ENCODE peak calls at places on chromosomes 12 and 14, in eight cellular contexts. T is psoas muscle; R is tibial artery; C is breast epithelium; N is K562; V is pancreas; G is lung; S is CD8-positive, alpha-beta T cell. A is an unnamed sample. For H3K4me1, the result is how much of the 10 kb centered on the place peaks cover.

GRCh38 chr12:85874064-85874463 is at the start of gene NTS:
- DNase-seq in T (no peak), R (no peak), C (no peak), N (no peak), V (no peak), G (no peak), S (no peak), A (no peak)

GRCh38 chr14:24426912-24427536 is 2.4 kb downstream of the CBLN3 start:
- DNase-seq in T (no peak), R (no peak), C (no peak), N (no peak), V (peak), G (no peak), S (no peak), A (peak)

GRCh38 chr14:68656452-68656851 is 136.4 kb downstream of the ZFP36L1 start:
- DNase-seq in T (no peak), R (no peak), C (peak), N (no peak), V (no peak), G (no peak), S (no peak), A (peak)

GRCh38 chr12:8077207-8077606 is 4.9 kb upstream of the NECAP1 start:
- DNase-seq in T (no peak), R (no peak), C (no peak), N (no peak), V (no peak), G (no peak), S (no peak), A (no peak)

GRCh38 chr12:79373896-79374499 is 316.8 kb downstream of the PAWR start:
- DNase-seq in T (no peak), R (no peak), C (no peak), N (peak), V (no peak), G (no peak), S (no peak), A (no peak)

GRCh38 chr14:68554231-68554630 is 238.6 kb downstream of the ZFP36L1 start:
- DNase-seq in T (no peak), R (no peak), C (peak), N (no peak), V (no peak), G (no peak), S (no peak), A (no peak)

GRCh38 chr14:72700338-72701231 is 193.3 kb downstream of the DPF3 start:
- DNase-seq in T (no peak), R (no peak), C (no peak), N (no peak), V (no peak), G (no peak), S (no peak), A (no peak)

GRCh38 chr14:99261916-99262787 is 9.8 kb downstream of the BCL11B start:
- DNase-seq in T (no peak), R (no peak), C (no peak), N (no peak), V (no peak), G (no peak), S (peak), A (no peak)

GRCh38 chr12:124597041-124597440 is 29.6 kb upstream of the NCOR2 start:
- DNase-seq in T (no peak), R (no peak), C (no peak), N (no peak), V (peak), G (no peak), S (no peak), A (no peak)

GRCh38 chr14:68711551-68712437 is 81.1 kb downstream of the ZFP36L1 start:
- DNase-seq in T (no peak), R (no peak), C (no peak), N (no peak), V (no peak), G (no peak), S (no peak), A (no peak)

GRCh38 chr12:29763301-29763683 is 20.4 kb downstream of the TMTC1 start:
- DNase-seq in T (no peak), R (no peak), C (no peak), N (no peak), V (no peak), G (no peak), S (no peak), A (no peak)

GRCh38 chr14:22007278-22008097 is 333.9 kb upstream of the OR4E1 start:
- DNase-seq in T (no peak), R (no peak), C (no peak), N (no peak), V (no peak), G (no peak), S (no peak), A (no peak)

GRCh38 chr14:104217486-104218360 is 79.3 kb downstream of the KIF26A start:
- DNase-seq in T (peak), R (no peak), C (no peak), N (no peak), V (peak), G (no peak), S (no peak), A (peak)

GRCh38 chr14:22131749-22132476 is 457.1 kb downstream of the DAD1 start:
- DNase-seq in T (no peak), R (no peak), C (no peak), N (peak), V (no peak), G (no peak), S (no peak), A (no peak)

GRCh38 chr12:74725154-74725553 is 187.5 kb downstream of the ATXN7L3B start:
- DNase-seq in T (no peak), R (no peak), C (no peak), N (no peak), V (no peak), G (no peak), S (no peak), A (no peak)

GRCh38 chr14:78690836-78691235 is 520.7 kb downstream of the NRXN3 start:
- DNase-seq in T (no peak), R (no peak), C (no peak), N (no peak), V (no peak), G (no peak), S (no peak), A (no peak)

GRCh38 chr12:85369365-85370154 is 89.5 kb downstream of the ALX1 start:
- DNase-seq in T (no peak), R (no peak), C (no peak), N (no peak), V (no peak), G (no peak), S (no peak), A (no peak)

GRCh38 chr14:101078105-101078891 is 174.8 kb upstream of the RTL1 start:
- DNase-seq in T (no peak), R (peak), C (no peak), N (no peak), V (no peak), G (peak), S (no peak), A (no peak)

GRCh38 chr12:13171921-13172859 is 24.3 kb upstream of the EMP1 start:
- DNase-seq in T (no peak), R (no peak), C (peak), N (no peak), V (no peak), G (peak), S (no peak), A (peak)

GRCh38 chr12:26195641-26196423 is 459 bp downstream of the SSPN start:
- DNase-seq in T (peak), R (peak), C (peak), N (no peak), V (peak), G (peak), S (no peak), A (no peak)

GRCh38 chr14:95361373-95362179 is 41.9 kb upstream of the CLMN start:
- DNase-seq in T (peak), R (no peak), C (peak), N (peak), V (peak), G (peak), S (no peak), A (peak)

GRCh38 chr12:55850893-55851292 is 8.2 kb upstream of the MMP19 start:
- DNase-seq in T (no peak), R (no peak), C (no peak), N (no peak), V (no peak), G (no peak), S (no peak), A (no peak)

GRCh38 chr14:77083082-77083481 is 15.0 kb upstream of the CIPC start:
- DNase-seq in T (no peak), R (no peak), C (no peak), N (no peak), V (no peak), G (no peak), S (no peak), A (no peak)

GRCh38 chr12:52204095-52204930 is 12.5 kb upstream of the KRT80 start:
- DNase-seq in T (no peak), R (no peak), C (no peak), N (no peak), V (peak), G (no peak), S (no peak), A (peak)

GRCh38 chr12:27530157-27530922 is 6.3 kb downstream of the PPFIBP1 start:
- DNase-seq in T (no peak), R (no peak), C (no peak), N (peak), V (no peak), G (no peak), S (no peak), A (no peak)

GRCh38 chr12:30417697-30418231 is 277.9 kb downstream of the IPO8 start:
- DNase-seq in T (peak), R (peak), C (no peak), N (no peak), V (no peak), G (no peak), S (no peak), A (no peak)

GRCh38 chr12:93358821-93359220 is 18.9 kb upstream of the NUDT4 start:
- DNase-seq in T (no peak), R (no peak), C (no peak), N (no peak), V (no peak), G (no peak), S (no peak), A (no peak)

GRCh38 chr14:23910081-23910875 is 43.3 kb upstream of the DHRS4 start:
- DNase-seq in T (no peak), R (peak), C (no peak), N (peak), V (no peak), G (peak), S (no peak), A (no peak)

GRCh38 chr12:53232641-53233538 is 881 bp upstream of the RARG start:
- DNase-seq in T (peak), R (peak), C (peak), N (peak), V (no peak), G (no peak), S (no peak), A (peak)

GRCh38 chr14:66842911-66843572 is 335.1 kb downstream of the GPHN start:
- DNase-seq in T (no peak), R (no peak), C (no peak), N (no peak), V (no peak), G (no peak), S (no peak), A (no peak)

GRCh38 chr12:123435636-123436016 is 858 bp downstream of the RILPL2 start:
- DNase-seq in T (no peak), R (no peak), C (no peak), N (no peak), V (no peak), G (no peak), S (no peak), A (no peak)

GRCh38 chr14:37580146-37580545 is 14.9 kb downstream of the FOXA1 start:
- DNase-seq in T (no peak), R (no peak), C (no peak), N (no peak), V (no peak), G (no peak), S (no peak), A (no peak)
- H3K27ac ChIP-seq in T (no peak), R (no peak), C (no peak), N (no peak), V (no peak), G (no peak), S (no peak), A (no peak)

DNA sequence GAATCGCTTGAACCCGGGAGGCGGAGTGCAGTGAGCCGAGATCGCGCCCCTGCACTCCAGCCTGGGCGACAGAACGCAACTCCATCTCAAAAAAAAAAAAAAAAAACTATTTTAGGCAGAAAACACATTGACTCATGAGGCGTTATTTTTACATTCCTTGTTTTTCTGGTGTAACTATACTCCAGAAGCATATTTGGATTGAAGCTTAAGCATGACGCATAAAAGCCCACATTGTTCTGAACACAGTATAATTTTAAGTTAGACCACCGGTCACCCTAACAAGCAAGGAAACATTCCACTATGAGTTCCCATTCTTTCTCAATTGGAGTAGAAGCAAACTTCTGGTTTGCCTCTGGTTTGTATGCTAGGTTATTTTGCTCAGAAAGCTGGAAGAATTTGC is 173.0 kb downstream of the MYRFL start:
- DNase-seq in T (no peak), R (no peak), C (no peak), N (no peak), V (no peak), G (no peak), S (no peak), A (no peak)
- H3K4me1 ChIP-seq in T (under half), R (half or more), C (under half), N (under half), V (under half), G (under half), S (under half), A (under half)

GRCh38 chr14:103003850-103004249 is 53.5 kb downstream of the CDC42BPB start:
- DNase-seq in T (no peak), R (no peak), C (no peak), N (no peak), V (no peak), G (no peak), S (no peak), A (no peak)

GRCh38 chr14:103001651-103002396 is 55.5 kb downstream of the CDC42BPB start:
- DNase-seq in T (no peak), R (no peak), C (no peak), N (no peak), V (no peak), G (no peak), S (no peak), A (no peak)

GRCh38 chr14:103001226-103001625 is 56.1 kb downstream of the CDC42BPB start:
- DNase-seq in T (peak), R (no peak), C (no peak), N (no peak), V (no peak), G (no peak), S (no peak), A (no peak)

GRCh38 chr14:103003351-103003615 is 54.1 kb downstream of the CDC42BPB start:
- DNase-seq in T (no peak), R (no peak), C (no peak), N (no peak), V (no peak), G (no peak), S (no peak), A (no peak)

DNA sequence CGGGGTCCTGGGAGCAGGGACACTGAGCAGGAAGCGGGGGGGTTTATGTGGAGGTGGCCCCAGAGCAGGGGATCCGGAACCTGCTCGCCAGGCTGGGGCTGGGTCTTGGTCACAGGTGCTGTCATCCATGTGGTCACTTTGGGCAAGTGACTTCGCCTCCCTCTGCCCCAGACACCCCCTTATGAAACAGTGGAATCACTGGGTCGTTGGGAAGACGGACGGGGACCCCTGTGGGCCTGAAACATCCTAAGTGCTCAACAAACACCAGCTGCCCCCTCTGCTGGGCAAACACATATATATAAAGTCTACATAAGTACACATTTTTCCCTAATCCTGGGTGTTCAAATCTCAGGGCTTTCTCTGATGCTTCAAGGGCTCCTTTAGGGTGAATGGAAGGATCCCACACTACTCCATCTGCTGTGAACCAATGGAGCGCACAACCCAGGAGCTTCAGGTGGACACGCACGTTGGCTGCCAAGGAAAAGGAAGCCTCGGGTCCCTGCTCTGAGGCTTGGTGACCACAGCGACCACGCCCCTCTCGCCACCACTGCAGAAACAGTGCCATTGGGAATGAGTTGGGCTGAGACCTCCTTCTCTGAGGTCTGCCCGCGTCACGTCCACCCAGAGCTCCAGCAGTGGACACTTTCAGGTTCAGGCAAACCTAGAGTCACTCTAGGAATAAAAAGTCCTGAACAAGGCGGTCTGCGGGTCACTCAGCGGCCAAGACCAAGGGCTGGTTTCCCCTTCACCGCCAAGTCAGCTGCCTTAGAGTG is 54.6 kb downstream of the CDC42BPB start:
- DNase-seq in T (no peak), R (no peak), C (no peak), N (peak), V (no peak), G (no peak), S (no peak), A (no peak)
- TF ChIP-seq CTCF in T (no peak), R (no peak), C (no peak), N (peak), V (no peak), G (no peak), S (no peak), A (no peak)

GRCh38 chr14:58846682-58847465 is 209.1 kb downstream of the DACT1 start:
- DNase-seq in T (no peak), R (no peak), C (no peak), N (no peak), V (no peak), G (no peak), S (no peak), A (no peak)
- H3K27ac ChIP-seq in T (no peak), R (no peak), C (no peak), N (no peak), V (no peak), G (no peak), S (no peak), A (no peak)

DNA sequence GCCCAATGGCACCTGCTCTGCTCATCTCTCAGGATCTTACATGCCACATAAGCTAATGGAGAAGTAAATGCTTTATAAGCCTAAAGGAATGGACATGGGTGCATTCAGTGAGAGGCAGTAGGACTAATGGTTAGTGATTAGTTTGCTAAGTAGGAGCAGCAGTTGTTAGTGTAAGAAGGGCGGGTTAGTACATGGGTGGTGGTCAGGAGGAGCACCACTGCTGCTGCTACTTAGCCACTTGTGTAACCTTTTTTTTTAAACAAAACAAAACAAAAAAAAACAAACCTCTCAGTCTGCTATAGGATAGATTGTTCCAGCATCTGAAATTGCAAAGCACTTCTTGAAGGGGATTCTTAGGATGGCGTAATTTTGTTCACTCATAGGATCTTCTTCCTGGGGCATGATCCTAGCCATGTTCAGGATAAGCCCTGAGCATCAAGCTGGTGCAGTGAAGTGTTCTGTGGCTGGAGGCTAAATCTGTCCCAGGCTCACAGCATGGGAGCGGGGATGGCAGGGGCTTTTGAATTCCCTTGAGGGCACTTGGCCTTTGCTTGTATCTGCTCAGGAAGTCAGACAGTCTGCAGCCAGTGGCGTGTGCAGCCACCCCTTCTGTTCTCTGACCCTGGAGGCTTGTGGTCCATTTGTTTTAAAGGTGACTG is 63.6 kb downstream of the CHST11 start:
- DNase-seq in T (no peak), R (no peak), C (no peak), N (no peak), V (no peak), G (no peak), S (no peak), A (no peak)
- H3K4me1 ChIP-seq in T (under half), R (under half), C (under half), N (under half), V (under half), G (under half), S (under half), A (under half)

DNA sequence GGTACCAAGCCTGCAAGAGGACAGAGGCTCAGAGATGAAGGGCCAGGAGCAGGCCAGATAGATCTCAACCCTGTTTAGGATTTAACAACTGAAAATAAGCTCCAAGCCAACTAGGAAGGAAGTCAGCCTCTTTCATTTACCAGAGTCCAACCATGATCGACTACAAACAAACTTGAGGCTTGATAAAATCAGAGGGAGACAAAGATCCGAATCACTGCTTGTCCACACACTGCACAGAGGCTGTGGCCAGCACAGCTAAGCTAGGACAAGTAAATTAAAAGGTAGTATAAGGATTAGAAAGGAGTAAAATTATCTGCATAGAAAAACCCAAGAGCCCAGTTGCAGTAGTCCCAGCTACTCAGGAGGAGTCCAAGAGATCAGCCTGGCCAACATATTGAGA is 40.3 kb downstream of the FAM222A start:
- DNase-seq in T (no peak), R (no peak), C (no peak), N (no peak), V (no peak), G (no peak), S (no peak), A (peak)
- TF ChIP-seq CTCF in T (no peak), R (no peak), C (no peak), N (no peak), V (no peak), G (no peak), S (no peak), A (no peak)

GRCh38 chr14:65495196-65495595 is 82.7 kb downstream of the FUT8 start:
- DNase-seq in T (no peak), R (no peak), C (no peak), N (no peak), V (no peak), G (no peak), S (no peak), A (no peak)
- H3K27ac ChIP-seq in T (no peak), R (no peak), C (no peak), N (no peak), V (no peak), G (no peak), S (no peak), A (no peak)